ENCODE peak calls at places on chromosomes 2 and 18, in eight cellular contexts. A, E, D, F, I, R, T and B are unnamed samples.

GRCh38 chr18:9708882-9709877 is 1.1 kb downstream of the RAB31 start:
- DNase-seq in A (no peak), E (no peak), D (no peak), F (no peak), I (peak; percentile 65), R (no peak), T (peak; percentile 35), B (no peak)

GRCh38 chr2:45168731-45169338 is 159.6 kb upstream of the SIX2 start:
- DNase-seq in A (peak; percentile 59), E (peak; percentile 61), D (no peak), F (no peak), I (peak; percentile 57), R (peak; percentile 5), T (no peak), B (peak; percentile 65)

GRCh38 chr18:46213295-46213694 is 109.1 kb downstream of the HAUS1 start:
- DNase-seq in A (no peak), E (peak; percentile 6), D (no peak), F (peak; percentile 47), I (peak; percentile 46), R (no peak), T (no peak), B (peak; percentile 30)

GRCh38 chr2:151851761-151852160 is 23.5 kb upstream of the ARL5A start:
- DNase-seq in A (no peak), E (peak; percentile 19), D (no peak), F (peak; percentile 26), I (no peak), R (peak; percentile 9), T (no peak), B (no peak)

GRCh38 chr2:64396551-64396950 is 57.4 kb upstream of the LGALSL start:
- DNase-seq in A (no peak), E (no peak), D (no peak), F (no peak), I (no peak), R (no peak), T (no peak), B (no peak)

GRCh38 chr2:180208841-180209240 is 201.7 kb upstream of the CWC22 start:
- DNase-seq in A (no peak), E (peak; percentile 52), D (no peak), F (peak; percentile 81), I (no peak), R (no peak), T (no peak), B (no peak)

GRCh38 chr2:138722316-138722715 is 57.9 kb downstream of the NXPH2 start:
- DNase-seq in A (peak; percentile 55), E (peak; percentile 19), D (no peak), F (no peak), I (no peak), R (no peak), T (peak; percentile 15), B (no peak)

GRCh38 chr2:71748227-71748626 is 294.9 kb downstream of the DYSF start:
- DNase-seq in A (peak; percentile 79), E (peak; percentile 28), D (no peak), F (peak; percentile 52), I (no peak), R (no peak), T (no peak), B (no peak)

GRCh38 chr18:50193796-50194622 is 938 bp downstream of the MYO5B start:
- DNase-seq in A (no peak), E (peak; percentile 1), D (no peak), F (no peak), I (peak; percentile 30), R (no peak), T (peak; percentile 49), B (peak; percentile 2)

GRCh38 chr2:231992888-231993287 is 31.4 kb downstream of the DIS3L2 start:
- DNase-seq in A (no peak), E (no peak), D (no peak), F (no peak), I (no peak), R (no peak), T (no peak), B (no peak)

GRCh38 chr2:56874717-56875116 is 690.9 kb downstream of the CCDC85A start:
- DNase-seq in A (no peak), E (no peak), D (no peak), F (no peak), I (no peak), R (no peak), T (no peak), B (no peak)

GRCh38 chr2:217954469-217954868 is 48.3 kb downstream of the TNS1 start:
- DNase-seq in A (no peak), E (no peak), D (no peak), F (no peak), I (no peak), R (no peak), T (no peak), B (no peak)

GRCh38 chr18:36454258-36454657 is 156.7 kb downstream of the FHOD3 start:
- DNase-seq in A (no peak), E (peak; percentile 68), D (no peak), F (no peak), I (no peak), R (peak; percentile 80), T (no peak), B (no peak)

GRCh38 chr2:241816431-241817121 is 7.6 kb downstream of the NEU4 start:
- DNase-seq in A (peak; percentile 58), E (no peak), D (no peak), F (no peak), I (peak; percentile 16), R (no peak), T (peak; percentile 11), B (no peak)

GRCh38 chr2:26922638-26923466 is 47.6 kb upstream of the MAPRE3 start:
- DNase-seq in A (peak; percentile 66), E (peak; percentile 65), D (no peak), F (peak; percentile 74), I (peak; percentile 66), R (no peak), T (peak; percentile 53), B (peak; percentile 68)

GRCh38 chr2:127411609-127412370 is 6.4 kb upstream of the PROC start:
- DNase-seq in A (no peak), E (no peak), D (no peak), F (no peak), I (no peak), R (no peak), T (no peak), B (peak; percentile 86)

GRCh38 chr18:76620326-76620813 is 125.3 kb upstream of the ZNF516 start:
- DNase-seq in A (peak; percentile 82), E (no peak), D (no peak), F (peak; percentile 86), I (peak; percentile 83), R (peak; percentile 49), T (peak; percentile 69), B (peak; percentile 81)
- TF ChIP-seq CTCF in A (peak; percentile 57), E (no peak), D (no peak), F (peak; percentile 80), I (peak; percentile 71), R (peak; percentile 64), T (no peak), B (peak; percentile 70)

DNA sequence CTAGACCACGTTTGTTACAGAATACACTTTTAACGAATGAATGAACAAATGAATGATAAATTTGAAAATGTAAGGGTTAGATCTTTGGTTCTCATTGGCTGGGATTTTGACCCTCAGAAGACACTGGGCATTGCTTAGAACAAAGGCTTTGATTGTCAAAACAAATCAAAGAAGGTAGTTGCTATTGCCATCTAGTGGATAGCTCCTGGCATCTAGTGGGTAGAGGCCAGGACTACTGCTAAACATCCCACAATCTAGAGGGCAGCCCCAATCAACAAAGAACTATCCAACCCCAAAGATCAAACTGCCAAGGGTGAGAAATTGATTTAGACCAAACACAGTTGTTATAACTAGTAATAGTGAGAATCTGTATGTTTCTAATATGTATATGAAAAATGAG is 552.3 kb downstream of the KCNJ3 start:
- DNase-seq in A (no peak), E (peak; percentile 32), D (no peak), F (peak; percentile 0), I (peak; percentile 5), R (peak; percentile 9), T (no peak), B (peak; percentile 28)
- TF ChIP-seq CTCF in A (no peak), E (peak; percentile 57), D (no peak), F (no peak), I (no peak), R (peak; percentile 26), T (no peak), B (peak; percentile 23)

GRCh38 chr2:36333350-36334012 is 22.1 kb upstream of the CRIM1 start:
- DNase-seq in A (no peak), E (peak; percentile 31), D (no peak), F (no peak), I (no peak), R (peak; percentile 28), T (no peak), B (no peak)
- TF ChIP-seq CTCF in A (no peak), E (peak; percentile 43), D (no peak), F (peak; percentile 5), I (no peak), R (peak; percentile 56), T (no peak), B (no peak)

GRCh38 chr2:69156624-69157023 is 143.6 kb downstream of the ANTXR1 start:
- DNase-seq in A (no peak), E (no peak), D (no peak), F (no peak), I (no peak), R (no peak), T (no peak), B (no peak)

GRCh38 chr2:69163109-69163508 is 150.1 kb downstream of the ANTXR1 start:
- DNase-seq in A (no peak), E (peak; percentile 81), D (no peak), F (peak; percentile 96), I (no peak), R (peak; percentile 80), T (no peak), B (peak; percentile 76)

GRCh38 chr2:69162121-69162520 is 149.1 kb downstream of the ANTXR1 start:
- DNase-seq in A (no peak), E (no peak), D (no peak), F (no peak), I (no peak), R (no peak), T (no peak), B (no peak)

GRCh38 chr2:69157441-69157840 is 144.5 kb downstream of the ANTXR1 start:
- DNase-seq in A (no peak), E (no peak), D (no peak), F (no peak), I (no peak), R (no peak), T (no peak), B (no peak)

DNA sequence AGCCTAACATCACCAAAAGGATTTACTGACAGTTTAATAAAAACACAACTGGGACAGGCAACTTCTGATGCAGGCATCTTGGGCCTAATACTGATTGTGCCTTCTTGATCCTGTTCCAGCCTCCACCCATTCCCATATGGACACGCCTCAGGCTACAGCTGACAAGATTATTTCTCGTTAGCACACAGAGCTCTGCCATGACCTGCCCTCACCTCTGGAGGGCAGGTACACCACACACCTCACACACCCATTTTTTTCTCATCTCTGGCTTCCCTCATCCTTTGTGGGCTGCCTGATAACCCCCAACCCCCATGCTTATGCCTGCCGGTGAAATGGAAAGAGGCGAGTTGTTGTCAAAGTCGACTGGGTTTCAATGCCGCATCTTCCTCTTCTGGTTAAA is 147.0 kb downstream of the ANTXR1 start:
- DNase-seq in A (no peak), E (no peak), D (no peak), F (no peak), I (no peak), R (peak; percentile 80), T (peak; percentile 66), B (peak; percentile 91)
- TF ChIP-seq CTCF in A (no peak), E (no peak), D (no peak), F (no peak), I (no peak), R (peak; percentile 76), T (no peak), B (peak; percentile 75)